ENCODE peak calls at places on chromosomes 16 and 17, in eight cellular contexts. U is upper lobe of right lung, C is thoracic aorta, F is suprapubic skin, Q is heart left ventricle, I is cardiac muscle cell, J is mucosa of descending colon, S is fibroblast of pulmonary artery. N is an unnamed sample.

GRCh38 chr17:2777242-2777867 is 18.9 kb upstream of the RAP1GAP2 start:
- DNase-seq in U (no peak), C (no peak), F (no peak), Q (no peak), I (no peak), J (no peak), S (no peak), N (no peak)

GRCh38 chr17:57948555-57949420 is 6.4 kb downstream of the CUEDC1 start:
- DNase-seq in U (no peak), C (no peak), F (no peak), Q (peak; percentile 51), I (no peak), J (no peak), S (peak; percentile 84), N (no peak)

GRCh38 chr16:27579086-27579980 is 29.4 kb downstream of the KATNIP start:
- DNase-seq in U (no peak), C (no peak), F (no peak), Q (no peak), I (no peak), J (no peak), S (peak; percentile 24), N (no peak)

GRCh38 chr17:44922136-44922535 is 6.8 kb upstream of the GFAP start:
- DNase-seq in U (peak; percentile 19), C (no peak), F (no peak), Q (no peak), I (no peak), J (no peak), S (no peak), N (no peak)

GRCh38 chr17:27818311-27819170 is 18.2 kb upstream of the NOS2 start:
- DNase-seq in U (no peak), C (no peak), F (no peak), Q (peak; percentile 58), I (no peak), J (peak; percentile 67), S (peak; percentile 15), N (no peak)

GRCh38 chr16:56673916-56674315 is 4.3 kb downstream of the MT1H start:
- DNase-seq in U (no peak), C (no peak), F (peak; percentile 56), Q (no peak), I (peak; percentile 45), J (no peak), S (peak; percentile 42), N (no peak)

GRCh38 chr17:29723283-29724047 is 100.8 kb upstream of the CORO6 start:
- DNase-seq in U (no peak), C (no peak), F (no peak), Q (no peak), I (no peak), J (no peak), S (no peak), N (no peak)

GRCh38 chr16:23362460-23363317 is 60.6 kb downstream of the SCNN1B start:
- DNase-seq in U (peak; percentile 91), C (no peak), F (no peak), Q (no peak), I (no peak), J (peak; percentile 93), S (no peak), N (peak; percentile 58)

GRCh38 chr16:3087243-3087791 is 11.8 kb downstream of the ZSCAN10 start:
- DNase-seq in U (no peak), C (no peak), F (peak; percentile 77), Q (peak; percentile 67), I (peak; percentile 24), J (no peak), S (peak; percentile 22), N (no peak)
- TF ChIP-seq CTCF in U (peak; percentile 23), C (no peak), F (no peak), Q (peak; percentile 24), I (peak; percentile 46), J (no peak), S (peak; percentile 37), N (peak; percentile 58)

GRCh38 chr17:17435323-17435722 is 41.5 kb upstream of the MED9 start:
- DNase-seq in U (no peak), C (no peak), F (no peak), Q (no peak), I (no peak), J (no peak), S (peak; percentile 58), N (no peak)
- TF ChIP-seq CTCF in U (no peak), C (no peak), F (no peak), Q (no peak), I (peak; percentile 39), J (no peak), S (peak; percentile 47), N (peak; percentile 22)

GRCh38 chr17:34319087-34319486 is at the start of gene CCL8:
- DNase-seq in U (no peak), C (no peak), F (no peak), Q (no peak), I (no peak), J (no peak), S (peak; percentile 32), N (no peak)

GRCh38 chr17:34313164-34313563 is 6.1 kb upstream of the CCL8 start:
- DNase-seq in U (no peak), C (no peak), F (no peak), Q (no peak), I (no peak), J (no peak), S (peak; percentile 75), N (no peak)

GRCh38 chr17:34314279-34314678 is 5.0 kb upstream of the CCL8 start:
- DNase-seq in U (no peak), C (no peak), F (no peak), Q (peak; percentile 41), I (no peak), J (no peak), S (peak; percentile 95), N (no peak)

GRCh38 chr17:34321981-34322380 is 2.7 kb downstream of the CCL8 start:
- DNase-seq in U (no peak), C (no peak), F (no peak), Q (no peak), I (no peak), J (no peak), S (no peak), N (no peak)

DNA sequence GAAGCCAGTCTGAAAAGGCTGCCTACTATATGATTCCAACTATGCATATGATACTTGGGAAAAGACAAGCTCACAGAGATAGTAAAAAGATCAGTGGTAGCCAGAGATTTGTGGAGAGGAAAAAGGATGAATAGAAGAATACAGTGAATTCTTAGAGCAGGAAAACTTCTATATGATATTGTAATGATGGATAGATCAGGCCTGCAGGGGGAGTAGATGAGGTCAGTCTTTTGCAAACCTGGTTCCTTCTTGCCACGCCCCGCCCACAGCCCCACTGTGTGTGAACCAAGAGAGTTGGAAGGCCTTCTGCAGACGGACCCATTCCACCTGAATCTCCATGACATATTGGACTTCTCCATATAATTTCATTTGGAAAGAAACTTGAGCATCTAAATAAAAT is 761 bp upstream of the CCL8 start:
- DNase-seq in U (peak; percentile 67), C (no peak), F (no peak), Q (no peak), I (no peak), J (no peak), S (no peak), N (no peak)
- TF ChIP-seq CTCF in U (no peak), C (no peak), F (no peak), Q (no peak), I (peak; percentile 17), J (no peak), S (no peak), N (no peak)

DNA sequence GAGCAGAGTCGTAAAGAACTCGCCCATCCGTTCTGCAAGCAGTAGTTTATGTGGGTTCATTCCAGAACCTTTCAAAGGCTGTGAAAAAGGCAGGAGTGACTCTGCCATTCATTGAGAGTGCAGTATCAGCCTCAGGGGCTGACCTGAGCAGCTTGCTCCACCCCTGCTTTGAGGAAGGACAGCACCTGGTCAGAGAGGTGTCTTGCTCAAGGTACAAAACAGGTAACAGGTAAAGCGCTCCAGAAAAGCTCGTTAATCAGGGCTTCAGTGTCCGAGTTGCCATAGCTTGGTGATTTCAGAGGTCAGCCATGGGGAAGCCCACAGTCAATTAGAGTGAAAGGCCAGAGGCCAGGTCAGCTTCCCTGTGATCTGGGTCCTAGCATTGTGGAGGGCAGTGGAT is 251.1 kb downstream of the ABCC12 start:
- DNase-seq in U (no peak), C (no peak), F (no peak), Q (no peak), I (no peak), J (no peak), S (no peak), N (no peak)
- TF ChIP-seq CTCF in U (no peak), C (no peak), F (no peak), Q (no peak), I (no peak), J (no peak), S (no peak), N (no peak)

GRCh38 chr17:31251618-31252328 is 45.3 kb downstream of the OMG start:
- DNase-seq in U (no peak), C (no peak), F (no peak), Q (no peak), I (no peak), J (no peak), S (no peak), N (no peak)

GRCh38 chr17:31250229-31250628 is 46.8 kb downstream of the OMG start:
- DNase-seq in U (no peak), C (no peak), F (no peak), Q (no peak), I (no peak), J (no peak), S (no peak), N (no peak)

GRCh38 chr17:31249742-31250141 is 47.3 kb downstream of the OMG start:
- DNase-seq in U (no peak), C (no peak), F (no peak), Q (no peak), I (no peak), J (no peak), S (no peak), N (no peak)

GRCh38 chr17:31252741-31253140 is 44.3 kb downstream of the OMG start:
- DNase-seq in U (no peak), C (no peak), F (no peak), Q (no peak), I (no peak), J (no peak), S (no peak), N (no peak)

GRCh38 chr17:31251075-31251474 is 46.0 kb downstream of the OMG start:
- DNase-seq in U (no peak), C (no peak), F (no peak), Q (no peak), I (no peak), J (no peak), S (no peak), N (no peak)
- TF ChIP-seq CTCF in U (no peak), C (no peak), F (no peak), Q (no peak), I (no peak), J (no peak), S (no peak), N (no peak)

DNA sequence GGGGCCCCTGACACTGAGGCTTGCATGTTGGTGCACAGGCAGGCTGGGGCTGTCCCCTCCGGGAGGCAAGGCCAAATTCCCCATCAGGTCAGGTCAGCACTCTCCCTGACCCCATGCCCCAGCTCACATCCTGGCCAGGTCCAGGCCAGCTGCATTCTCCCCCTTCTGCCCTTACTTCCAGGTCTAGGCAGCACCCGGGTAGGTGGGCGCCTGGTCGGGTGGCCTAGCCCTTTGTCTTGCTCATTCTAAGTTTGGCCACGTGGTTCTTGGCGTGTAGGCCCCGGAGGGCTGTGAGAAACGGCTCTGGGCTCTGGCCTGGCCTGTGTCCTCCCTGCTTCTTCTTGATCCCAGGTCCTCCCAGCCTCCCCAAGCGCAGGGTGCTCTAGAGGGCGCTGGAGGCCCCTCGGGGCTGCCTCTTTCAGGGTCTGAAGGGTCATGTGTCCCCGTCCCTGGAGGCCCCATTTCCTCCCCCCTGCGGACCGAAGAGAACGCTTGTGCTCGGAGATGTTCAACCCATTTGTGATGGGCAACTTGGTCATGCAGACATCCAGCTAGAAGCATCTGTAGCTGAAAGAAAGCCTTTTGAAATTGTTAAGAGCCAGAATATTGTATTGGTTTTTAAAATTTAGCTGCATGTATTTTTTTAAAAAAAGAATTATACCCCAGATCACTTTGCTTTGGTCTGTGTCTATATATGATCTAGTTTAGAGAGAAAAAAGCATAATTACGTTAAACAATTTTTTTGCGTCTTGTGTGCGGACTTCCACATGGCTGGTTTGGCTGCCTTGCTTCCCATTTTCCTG is 6.7 kb downstream of the BAHCC1 start:
- DNase-seq in U (no peak), C (no peak), F (no peak), Q (peak; percentile 74), I (peak; percentile 64), J (no peak), S (peak; percentile 58), N (no peak)
- TF ChIP-seq CTCF in U (peak; percentile 37), C (no peak), F (no peak), Q (peak; percentile 22), I (peak; percentile 50), J (no peak), S (peak; percentile 41), N (peak; percentile 66)

N was measured in chondrocyte.